ENCODE peak calls at places on chromosomes 7 and 10, in eight cellular contexts. T, B, U, Y, E, J, V and G are unnamed samples.

GRCh38 chr7:28096713-28097112 is 83.9 kb downstream of the JAZF1 start:
- DNase-seq in T (no peak), B (peak; percentile 40), U (peak; percentile 50), Y (peak; percentile 71), E (peak; percentile 27), J (no peak), V (peak; percentile 12), G (peak; percentile 42)

GRCh38 chr10:24465124-24465874 is 256.4 kb downstream of the KIAA1217 start:
- DNase-seq in T (no peak), B (no peak), U (no peak), Y (peak; percentile 28), E (no peak), J (peak; percentile 99), V (no peak), G (no peak)

GRCh38 chr7:46485481-46486065 is 564.5 kb upstream of the IGFBP3 start:
- DNase-seq in T (no peak), B (no peak), U (no peak), Y (peak; percentile 87), E (no peak), J (peak; percentile 96), V (no peak), G (no peak)

GRCh38 chr7:22400933-22401553 is 44.1 kb upstream of the RAPGEF5 start:
- DNase-seq in T (no peak), B (no peak), U (no peak), Y (no peak), E (no peak), J (peak; percentile 22), V (no peak), G (no peak)

GRCh38 chr7:102396710-102397019 is 502 bp downstream of the PRKRIP1 start:
- DNase-seq in T (no peak), B (no peak), U (no peak), Y (peak; percentile 20), E (no peak), J (no peak), V (no peak), G (no peak)

GRCh38 chr7:138565071-138565450 is 105.0 kb downstream of the TRIM24 start:
- DNase-seq in T (no peak), B (no peak), U (no peak), Y (no peak), E (no peak), J (no peak), V (no peak), G (no peak)

GRCh38 chr10:60943372-60944158 is 420 bp downstream of the RHOBTB1 start:
- DNase-seq in T (peak; percentile 83), B (peak; percentile 24), U (peak; percentile 46), Y (peak; percentile 60), E (peak; percentile 36), J (peak; percentile 39), V (no peak), G (peak; percentile 54)

GRCh38 chr7:45574521-45575500 is 643 bp downstream of the ADCY1 start:
- DNase-seq in T (peak; percentile 57), B (peak; percentile 79), U (peak; percentile 68), Y (peak; percentile 44), E (peak; percentile 35), J (peak; percentile 32), V (no peak), G (no peak)

GRCh38 chr7:77989981-77990566 is 191.5 kb downstream of the PHTF2 start:
- DNase-seq in T (peak; percentile 71), B (no peak), U (peak; percentile 35), Y (peak; percentile 20), E (no peak), J (no peak), V (no peak), G (peak; percentile 29)

GRCh38 chr7:96135241-96135640 is 186.7 kb downstream of the SLC25A13 start:
- DNase-seq in T (no peak), B (no peak), U (no peak), Y (peak; percentile 78), E (no peak), J (no peak), V (no peak), G (no peak)

GRCh38 chr7:77199008-77199966 is at the start of gene FGL2:
- DNase-seq in T (peak; percentile 42), B (peak; percentile 60), U (no peak), Y (peak; percentile 47), E (no peak), J (peak; percentile 35), V (no peak), G (peak; percentile 75)

GRCh38 chr10:103852189-103852711 is 3.1 kb downstream of the SH3PXD2A start:
- DNase-seq in T (no peak), B (no peak), U (no peak), Y (no peak), E (no peak), J (peak; percentile 68), V (no peak), G (no peak)

GRCh38 chr10:103854687-103855423 is 521 bp downstream of the SH3PXD2A start:
- DNase-seq in T (peak; percentile 48), B (no peak), U (no peak), Y (no peak), E (no peak), J (no peak), V (no peak), G (peak; percentile 10)

GRCh38 chr10:103854265-103854686 is 1.1 kb downstream of the SH3PXD2A start:
- DNase-seq in T (peak; percentile 51), B (no peak), U (no peak), Y (no peak), E (peak; percentile 80), J (no peak), V (no peak), G (peak; percentile 11)

GRCh38 chr10:103852856-103853255 is 2.5 kb downstream of the SH3PXD2A start:
- DNase-seq in T (no peak), B (no peak), U (no peak), Y (no peak), E (no peak), J (no peak), V (no peak), G (no peak)

GRCh38 chr10:103853428-103854264 is 1.7 kb downstream of the SH3PXD2A start:
- DNase-seq in T (no peak), B (no peak), U (no peak), Y (no peak), E (peak; percentile 90), J (no peak), V (no peak), G (no peak)
- H3K9ac ChIP-seq in T (no peak overlapping the region), B (no peak overlapping the region), U (peak overlapping the region; percentile 21), Y (no peak overlapping the region), E (peak overlapping the region; percentile 74), J (no peak overlapping the region), V (no peak overlapping the region), G (no peak overlapping the region)

GRCh38 chr7:42202601-42203000 is 34.4 kb downstream of the GLI3 start:
- DNase-seq in T (no peak), B (no peak), U (no peak), Y (no peak), E (no peak), J (no peak), V (no peak), G (no peak)

GRCh38 chr7:42198974-42199668 is 37.9 kb downstream of the GLI3 start:
- DNase-seq in T (no peak), B (no peak), U (no peak), Y (no peak), E (no peak), J (peak; percentile 72), V (no peak), G (peak; percentile 80)

GRCh38 chr7:42194218-42194617 is 42.8 kb downstream of the GLI3 start:
- DNase-seq in T (no peak), B (no peak), U (no peak), Y (no peak), E (no peak), J (no peak), V (no peak), G (no peak)

GRCh38 chr7:42197391-42197790 is 39.6 kb downstream of the GLI3 start:
- DNase-seq in T (no peak), B (no peak), U (no peak), Y (no peak), E (no peak), J (peak; percentile 77), V (no peak), G (no peak)

GRCh38 chr7:42198296-42198695 is 38.7 kb downstream of the GLI3 start:
- DNase-seq in T (no peak), B (no peak), U (no peak), Y (no peak), E (no peak), J (peak; percentile 37), V (no peak), G (peak; percentile 9)
- H3K9ac ChIP-seq in T (no peak overlapping the region), B (no peak overlapping the region), U (no peak overlapping the region), Y (no peak overlapping the region), E (no peak overlapping the region), J (peak overlapping the region; percentile 56), V (no peak overlapping the region), G (peak overlapping the region; percentile 42)

GRCh38 chr10:42556931-42557330 is 81.4 kb downstream of the ZNF33B start:
- DNase-seq in T (no peak), B (no peak), U (no peak), Y (no peak), E (peak; percentile 54), J (no peak), V (no peak), G (no peak)

GRCh38 chr10:42552188-42553063 is 85.9 kb downstream of the ZNF33B start:
- DNase-seq in T (peak; percentile 97), B (peak; percentile 99), U (peak; percentile 93), Y (peak; percentile 99), E (peak; percentile 96), J (peak; percentile 94), V (peak; percentile 89), G (peak; percentile 96)

GRCh38 chr10:42551582-42552187 is 86.7 kb downstream of the ZNF33B start:
- DNase-seq in T (no peak), B (no peak), U (no peak), Y (no peak), E (peak; percentile 9), J (no peak), V (no peak), G (no peak)

GRCh38 chr10:42549851-42550250 is 88.5 kb downstream of the ZNF33B start:
- DNase-seq in T (no peak), B (no peak), U (no peak), Y (no peak), E (no peak), J (no peak), V (no peak), G (no peak)

GRCh38 chr10:42553064-42553407 is 85.3 kb downstream of the ZNF33B start:
- DNase-seq in T (no peak), B (no peak), U (no peak), Y (no peak), E (no peak), J (no peak), V (no peak), G (no peak)
- H3K9ac ChIP-seq in T (no peak overlapping the region), B (peak overlapping the region; percentile 42), U (peak overlapping the region; percentile 61), Y (peak overlapping the region; percentile 26), E (peak overlapping the region; percentile 52), J (peak overlapping the region; percentile 83), V (peak overlapping the region; percentile 67), G (peak overlapping the region; percentile 73)

DNA sequence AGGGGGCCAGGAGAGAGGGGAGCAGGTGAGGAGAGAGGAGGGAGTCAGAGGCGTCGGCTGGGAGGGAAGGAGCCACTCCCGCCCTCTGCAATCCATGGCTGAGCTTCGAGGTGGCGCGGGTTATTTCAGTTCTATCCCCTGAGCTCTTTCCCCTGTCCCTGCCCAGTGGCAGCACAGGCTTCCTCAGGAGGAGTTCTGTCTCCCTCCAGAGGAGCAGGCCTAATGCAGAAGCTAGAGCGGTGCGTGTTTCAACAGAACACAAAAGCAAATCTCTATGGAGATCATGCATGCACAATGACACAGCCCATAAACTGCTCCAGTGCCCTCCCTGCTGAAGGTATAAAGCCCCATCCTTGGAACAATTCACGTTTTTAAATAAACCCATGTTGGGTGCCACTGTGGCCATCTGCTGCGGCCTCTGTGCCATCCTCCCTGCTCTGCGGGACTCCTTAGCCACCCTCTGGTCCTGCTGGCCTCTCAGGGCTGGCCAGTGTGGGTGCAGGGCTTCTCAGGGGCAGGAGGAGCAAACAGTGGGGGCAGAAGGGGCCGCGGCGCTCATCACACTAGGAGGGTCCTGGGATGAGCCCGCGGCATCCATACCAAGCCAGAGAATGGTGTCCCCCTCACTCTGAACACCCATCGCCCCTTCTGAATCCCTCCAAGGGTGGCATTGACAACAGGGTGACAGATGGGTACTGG is 192.6 kb upstream of the LYZL2 start:
- DNase-seq in T (no peak), B (no peak), U (no peak), Y (no peak), E (no peak), J (no peak), V (no peak), G (no peak)
- H3K9ac ChIP-seq in T (no peak overlapping the region), B (no peak overlapping the region), U (no peak overlapping the region), Y (no peak overlapping the region), E (no peak overlapping the region), J (no peak overlapping the region), V (no peak overlapping the region), G (no peak overlapping the region)